ENCODE peak calls at places on chromosome 4, in seven cellular contexts. One of them, this sample, is unnamed.
A peak's percentile ranks its signal among the peaks of the same experiment; 100 is the strongest.

GRCh38 chr4:89752932-89753598 is 83.9 kb downstream of the SNCA start:
- DNase-seq in stimulated activated CD8-positive, alpha-beta memory T cell treated with anti-CD3 and anti-CD28 coated beads, Interleukin-12 subunit alpha, Interleukin-12 subunit beta, amount 100 ng/mL, for 4 hours: no peak
- DNase-seq in neural crest cell: no peak
- DNase-seq in AML-193: no peak
- DNase-seq in activated CD4-positive, alpha-beta T cell treated with anti-CD3 and anti-CD28 coated beads for 24 hours: no peak
- DNase-seq in effector CD4-positive, alpha-beta T cell: no peak
- DNase-seq in mucosa of descending colon: no peak
- DNase-seq in this sample: peak; percentile 6

GRCh38 chr4:114019276-114019971 is 40.0 kb upstream of the ARSJ start:
- DNase-seq in effector CD4-positive, alpha-beta T cell: no peak
- DNase-seq in neural crest cell: no peak
- DNase-seq in AML-193: no peak
- DNase-seq in stimulated activated CD8-positive, alpha-beta memory T cell treated with anti-CD3 and anti-CD28 coated beads, Interleukin-12 subunit alpha, Interleukin-12 subunit beta, amount 100 ng/mL, for 4 hours: no peak
- DNase-seq in activated CD4-positive, alpha-beta T cell treated with anti-CD3 and anti-CD28 coated beads for 24 hours: no peak
- DNase-seq in mucosa of descending colon: no peak
- DNase-seq in this sample: no peak

GRCh38 chr4:148225639-148226038 is 216.6 kb downstream of the NR3C2 start:
- DNase-seq in effector CD4-positive, alpha-beta T cell: no peak
- DNase-seq in neural crest cell: no peak
- DNase-seq in stimulated activated CD8-positive, alpha-beta memory T cell treated with anti-CD3 and anti-CD28 coated beads, Interleukin-12 subunit alpha, Interleukin-12 subunit beta, amount 100 ng/mL, for 4 hours: no peak
- DNase-seq in activated CD4-positive, alpha-beta T cell treated with anti-CD3 and anti-CD28 coated beads for 24 hours: no peak
- DNase-seq in mucosa of descending colon: no peak
- DNase-seq in AML-193: no peak
- DNase-seq in this sample: no peak

GRCh38 chr4:7831330-7831729 is 108.3 kb downstream of the AFAP1 start:
- DNase-seq in stimulated activated CD8-positive, alpha-beta memory T cell treated with anti-CD3 and anti-CD28 coated beads, Interleukin-12 subunit alpha, Interleukin-12 subunit beta, amount 100 ng/mL, for 4 hours: no peak
- DNase-seq in neural crest cell: no peak
- DNase-seq in effector CD4-positive, alpha-beta T cell: no peak
- DNase-seq in AML-193: no peak
- DNase-seq in activated CD4-positive, alpha-beta T cell treated with anti-CD3 and anti-CD28 coated beads for 24 hours: peak; percentile 25
- DNase-seq in mucosa of descending colon: no peak
- DNase-seq in this sample: no peak

GRCh38 chr4:42906906-42907774 is 14.6 kb downstream of the GRXCR1 start:
- DNase-seq in AML-193: no peak
- DNase-seq in effector CD4-positive, alpha-beta T cell: no peak
- DNase-seq in activated CD4-positive, alpha-beta T cell treated with anti-CD3 and anti-CD28 coated beads for 24 hours: no peak
- DNase-seq in stimulated activated CD8-positive, alpha-beta memory T cell treated with anti-CD3 and anti-CD28 coated beads, Interleukin-12 subunit alpha, Interleukin-12 subunit beta, amount 100 ng/mL, for 4 hours: no peak
- DNase-seq in mucosa of descending colon: no peak
- DNase-seq in neural crest cell: no peak
- DNase-seq in this sample: no peak

GRCh38 chr4:82799006-82799881 is 648 bp upstream of the SCD5 start:
- DNase-seq in neural crest cell: no peak
- DNase-seq in mucosa of descending colon: no peak
- DNase-seq in activated CD4-positive, alpha-beta T cell treated with anti-CD3 and anti-CD28 coated beads for 24 hours: no peak
- DNase-seq in stimulated activated CD8-positive, alpha-beta memory T cell treated with anti-CD3 and anti-CD28 coated beads, Interleukin-12 subunit alpha, Interleukin-12 subunit beta, amount 100 ng/mL, for 4 hours: no peak
- DNase-seq in AML-193: no peak
- DNase-seq in effector CD4-positive, alpha-beta T cell: no peak
- DNase-seq in this sample: peak; percentile 11

GRCh38 chr4:180550106-180550505 is 1693.1 kb upstream of the TENM3 start:
- DNase-seq in effector CD4-positive, alpha-beta T cell: no peak
- DNase-seq in mucosa of descending colon: no peak
- DNase-seq in AML-193: no peak
- DNase-seq in stimulated activated CD8-positive, alpha-beta memory T cell treated with anti-CD3 and anti-CD28 coated beads, Interleukin-12 subunit alpha, Interleukin-12 subunit beta, amount 100 ng/mL, for 4 hours: no peak
- DNase-seq in activated CD4-positive, alpha-beta T cell treated with anti-CD3 and anti-CD28 coated beads for 24 hours: no peak
- DNase-seq in neural crest cell: no peak
- DNase-seq in this sample: no peak

GRCh38 chr4:7610062-7610670 is 175.4 kb upstream of the PSAPL1 start:
- DNase-seq in neural crest cell: no peak
- DNase-seq in mucosa of descending colon: no peak
- DNase-seq in stimulated activated CD8-positive, alpha-beta memory T cell treated with anti-CD3 and anti-CD28 coated beads, Interleukin-12 subunit alpha, Interleukin-12 subunit beta, amount 100 ng/mL, for 4 hours: no peak
- DNase-seq in activated CD4-positive, alpha-beta T cell treated with anti-CD3 and anti-CD28 coated beads for 24 hours: no peak
- DNase-seq in AML-193: no peak
- DNase-seq in effector CD4-positive, alpha-beta T cell: no peak
- DNase-seq in this sample: no peak

GRCh38 chr4:120544838-120545237 is 377.7 kb downstream of the PRDM5 start:
- DNase-seq in mucosa of descending colon: no peak
- DNase-seq in effector CD4-positive, alpha-beta T cell: no peak
- DNase-seq in neural crest cell: no peak
- DNase-seq in activated CD4-positive, alpha-beta T cell treated with anti-CD3 and anti-CD28 coated beads for 24 hours: no peak
- DNase-seq in stimulated activated CD8-positive, alpha-beta memory T cell treated with anti-CD3 and anti-CD28 coated beads, Interleukin-12 subunit alpha, Interleukin-12 subunit beta, amount 100 ng/mL, for 4 hours: no peak
- DNase-seq in AML-193: no peak
- DNase-seq in this sample: no peak